ENCODE peak calls at places on chromosomes 13 and 19, in five cellular contexts. T is omental fat pad, G is left cardiac atrium, X is H9, C is neural crest cell. K is an unnamed sample.

GRCh38 chr19:49297403-49297802 is 27.6 kb downstream of the SLC6A16 start:
- DNase-seq in T (no peak), G (no peak), X (no peak), C (no peak), K (no peak)

GRCh38 chr19:6092329-6093286 is 17.7 kb downstream of the RFX2 start:
- DNase-seq in T (no peak), G (peak), X (peak), C (peak), K (peak)

GRCh38 chr19:55118401-55118991 is 1.1 kb upstream of the PPP1R12C start:
- DNase-seq in T (no peak), G (peak), X (peak), C (peak), K (peak)

GRCh38 chr19:38624822-38625221 is 5.8 kb downstream of the EIF3K start:
- DNase-seq in T (no peak), G (no peak), X (no peak), C (no peak), K (no peak)

GRCh38 chr19:4457654-4458406 is at the start of gene UBXN6:
- DNase-seq in T (peak), G (peak), X (peak), C (peak), K (peak)

GRCh38 chr13:99663185-99663825 is 162.0 kb downstream of the TM9SF2 start:
- DNase-seq in T (no peak), G (no peak), X (no peak), C (no peak), K (no peak)

GRCh38 chr19:44741258-44741731 is 7.2 kb upstream of the BCL3 start:
- DNase-seq in T (no peak), G (no peak), X (no peak), C (no peak), K (no peak)

GRCh38 chr13:78436311-78436710 is 167.0 kb downstream of the POU4F1 start:
- DNase-seq in T (no peak), G (no peak), X (no peak), C (no peak), K (no peak)

GRCh38 chr19:14347999-14348889 is 33.0 kb upstream of the ADGRE5 start:
- DNase-seq in T (peak), G (peak), X (peak), C (peak), K (peak)

GRCh38 chr19:43814663-43815352 is 12.3 kb upstream of the ZNF283 start:
- DNase-seq in T (no peak), G (no peak), X (no peak), C (no peak), K (no peak)